ENCODE peak calls at places on chromosome 13, in six cellular contexts. T is mesendoderm, G is left ventricle myocardium inferior, C is NT2/D1, Z is upper lobe of left lung, V is aorta. P is an unnamed sample. For H3K4me1 and H3K36me3, the result is how much of the 10 kb centered on the place peaks cover.

GRCh38 chr13:26971990-26972888 is 199.4 kb downstream of the USP12 start:
- DNase-seq in T (peak), Z (peak), V (no peak), C (no peak), G (no peak), P (peak)

GRCh38 chr13:78317030-78317429 is 286.3 kb downstream of the POU4F1 start:
- DNase-seq in V (no peak), G (no peak), Z (no peak), T (peak), C (no peak), P (peak)

GRCh38 chr13:110214637-110215036 is 92.3 kb downstream of the COL4A1 start:
- DNase-seq in C (no peak), Z (no peak), V (no peak), T (no peak), G (no peak), P (peak)

GRCh38 chr13:114309806-114310410 is 4.4 kb upstream of the CHAMP1 start:
- DNase-seq in T (no peak), Z (no peak), C (no peak), G (no peak), V (no peak), P (no peak)

GRCh38 chr13:27619711-27620376 is 485 bp downstream of the LNX2 start:
- DNase-seq in V (no peak), T (peak), C (no peak), G (peak), Z (peak), P (no peak)

GRCh38 chr13:33283195-33283910 is 2.2 kb downstream of the STARD13 start:
- DNase-seq in C (no peak), T (no peak), Z (no peak), V (no peak), G (no peak), P (no peak)

GRCh38 chr13:52615817-52616216 is 26.4 kb upstream of the HNRNPA1L2 start:
- DNase-seq in Z (no peak), C (no peak), T (no peak), G (no peak), V (no peak), P (no peak)

GRCh38 chr13:107553838-107554237 is 661.5 kb downstream of the LIG4 start:
- DNase-seq in C (no peak), T (no peak), G (no peak), V (no peak), Z (no peak), P (peak)

GRCh38 chr13:51958217-51958547 is 53.1 kb downstream of the ATP7B start:
- DNase-seq in G (no peak), T (peak), C (no peak), Z (no peak), V (no peak), P (no peak)

GRCh38 chr13:28716511-28716910 is 2.3 kb downstream of the SLC46A3 start:
- DNase-seq in Z (peak), G (peak), T (peak), C (no peak), V (no peak), P (no peak)

GRCh38 chr13:21124853-21125252 is 51.5 kb downstream of the SKA3 start:
- DNase-seq in G (no peak), Z (no peak), V (no peak), C (no peak), T (no peak), P (peak)

DNA sequence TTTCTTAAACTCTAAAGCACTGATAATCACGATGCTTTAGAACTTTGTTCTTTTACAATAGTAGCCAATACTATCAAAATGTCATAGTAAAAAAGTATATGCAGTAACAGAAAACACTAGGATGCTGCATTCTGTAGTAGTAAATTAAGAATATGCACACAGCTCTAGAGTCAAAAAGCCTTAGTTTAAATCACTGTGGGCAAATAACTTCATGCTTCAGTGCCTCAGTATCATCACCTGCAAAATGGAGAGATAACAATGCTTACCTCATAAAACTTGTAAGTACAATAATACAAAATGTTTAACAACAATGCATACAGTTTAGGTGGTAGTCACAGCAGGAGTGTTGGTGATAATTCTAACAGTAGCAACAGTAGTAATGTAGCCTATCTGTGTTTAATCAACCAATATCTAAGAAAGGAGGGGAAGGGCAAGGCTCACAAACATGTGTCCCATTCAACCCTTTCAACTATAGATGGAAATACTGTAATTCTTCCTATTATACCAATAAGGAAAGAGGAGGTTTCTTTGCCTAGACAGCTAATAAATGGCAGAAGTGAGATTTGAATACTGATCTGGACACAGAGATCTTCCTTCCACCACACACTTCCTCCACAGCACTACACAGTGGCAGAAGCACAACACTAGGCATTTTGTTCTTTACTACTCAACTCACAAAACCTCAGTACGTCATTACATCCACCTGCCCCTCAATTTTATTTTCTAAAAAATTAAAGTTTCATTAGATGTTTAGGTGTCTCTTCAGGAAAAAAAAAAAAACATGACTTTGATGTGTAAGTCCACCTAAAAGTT is 4.6 kb downstream of the RBM26 start:
- DNase-seq in Z (no peak), G (no peak), V (no peak), T (peak), C (no peak), P (no peak)
- H3K4me1 ChIP-seq in Z (under half), G (half or more), V (under half), T (under half), C (under half), P (under half)

DNA sequence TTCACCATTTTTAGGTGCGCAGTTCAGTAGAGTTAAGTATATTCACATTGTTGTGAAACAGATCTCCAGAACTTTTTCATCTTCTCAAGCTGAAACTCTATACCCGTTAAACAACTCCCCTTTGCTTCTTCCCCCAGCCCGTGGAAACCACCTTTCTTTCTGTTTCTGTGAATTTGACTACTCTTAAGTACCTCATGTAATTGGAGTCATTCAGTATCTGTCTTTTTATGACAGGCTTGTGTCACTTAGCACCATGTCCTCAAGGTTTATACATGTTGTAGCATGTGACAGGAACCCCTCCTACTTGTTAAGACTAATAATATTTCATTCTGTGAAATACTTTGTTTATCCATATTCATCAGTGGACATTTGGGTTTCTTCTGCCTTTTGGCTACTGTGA is 52.8 kb downstream of the TNFRSF19 start:
- DNase-seq in G (no peak), Z (no peak), T (no peak), C (no peak), V (no peak), P (no peak)
- H3K4me3 ChIP-seq in G (no peak), Z (no peak), T (no peak), C (no peak), V (no peak), P (no peak)

DNA sequence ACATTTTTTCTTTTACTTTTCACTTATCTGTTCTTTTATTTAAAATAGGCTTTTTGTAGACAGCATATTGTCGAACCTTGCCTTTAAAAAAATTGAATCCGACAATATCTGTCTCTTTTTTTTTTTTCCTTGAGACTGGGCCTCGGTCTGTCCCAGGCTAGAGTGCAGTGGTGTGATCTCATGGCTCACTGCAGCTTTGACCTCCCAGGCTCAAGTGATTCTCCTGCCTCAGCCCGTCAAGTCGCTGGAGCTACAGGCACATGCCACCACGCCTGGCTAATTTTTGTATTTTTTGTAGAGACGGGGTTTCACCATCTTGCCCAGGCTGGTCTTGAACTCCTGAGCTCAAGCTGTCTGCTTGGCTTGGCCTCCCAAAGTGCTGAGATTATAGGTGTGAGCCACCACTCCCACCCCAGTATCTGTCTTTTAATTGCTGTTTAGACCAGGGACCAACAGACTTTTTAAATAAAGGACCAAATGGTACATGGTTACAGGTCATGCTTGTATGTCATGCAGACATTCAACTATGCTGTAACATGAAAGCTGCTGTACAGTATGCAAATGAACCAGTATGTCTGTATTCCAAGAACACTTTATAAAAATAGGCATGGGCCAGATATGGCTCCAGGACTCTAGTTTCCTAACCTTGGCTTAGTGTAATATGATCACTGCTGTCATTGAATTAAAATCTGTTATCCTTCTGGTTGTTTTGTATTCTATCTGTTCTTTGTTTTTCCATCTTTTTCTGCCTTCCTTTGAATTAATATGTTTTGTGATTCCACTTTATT is 80.3 kb downstream of the GJA3 start:
- DNase-seq in Z (no peak), C (no peak), T (no peak), V (no peak), G (no peak), P (no peak)
- H3K36me3 ChIP-seq in Z (half or more), C (under half), T (under half), V (under half), G (under half), P (under half)

DNA sequence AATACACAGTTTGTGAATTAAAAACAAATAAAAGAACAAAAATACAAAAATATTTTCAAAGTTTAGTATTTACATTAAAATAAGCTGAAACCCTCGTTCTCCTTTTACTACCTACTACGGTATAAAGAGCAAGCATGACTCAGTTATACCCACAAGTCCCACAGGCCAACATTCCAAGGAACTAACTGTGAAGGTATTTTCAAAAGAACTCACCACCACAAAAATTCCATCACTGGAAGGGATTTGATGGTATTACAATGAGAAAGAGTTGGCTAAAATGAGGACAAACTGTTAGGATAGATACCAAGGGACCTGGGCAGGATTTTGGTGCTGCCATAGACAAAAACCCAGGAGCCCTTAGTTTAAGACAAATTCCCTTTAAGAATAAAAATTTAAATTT is 122.7 kb downstream of the TBC1D4 start:
- DNase-seq in C (peak), T (peak), V (no peak), Z (no peak), G (no peak), P (peak)
- H3K4me1 ChIP-seq in C (under half), T (under half), V (under half), Z (under half), G (under half), P (under half)

P was measured in cardiac muscle cell.